ENCODE peak calls at places on chromosomes 5 and 9, in eight cellular contexts. One of them, this sample, is unnamed.

GRCh38 chr9:133687856-133688761 is 50.0 kb downstream of the SARDH start:
- DNase-seq in gastrocnemius medialis: no peak
- DNase-seq in left ventricle myocardium superior: no peak
- DNase-seq in sciatic nerve: no peak
- DNase-seq in NCI-H460: no peak
- DNase-seq in islet precursor cell: no peak
- DNase-seq in stimulated activated CD4-positive, alpha-beta T cell treated with anti-CD3 and anti-CD28 coated beads, Interleukin-2, amount 100 ng/mL, for 24 hours: no peak
- DNase-seq in KBM-7: no peak
- DNase-seq in this sample: no peak

GRCh38 chr5:159620853-159621540 is 290.7 kb upstream of the IL12B start:
- DNase-seq in gastrocnemius medialis: no peak
- DNase-seq in left ventricle myocardium superior: no peak
- DNase-seq in sciatic nerve: no peak
- DNase-seq in NCI-H460: no peak
- DNase-seq in islet precursor cell: peak
- DNase-seq in stimulated activated CD4-positive, alpha-beta T cell treated with anti-CD3 and anti-CD28 coated beads, Interleukin-2, amount 100 ng/mL, for 24 hours: no peak
- DNase-seq in KBM-7: no peak
- DNase-seq in this sample: no peak

GRCh38 chr9:128422783-128423150 is 2.1 kb downstream of the CERCAM start:
- DNase-seq in gastrocnemius medialis: no peak
- DNase-seq in left ventricle myocardium superior: no peak
- DNase-seq in sciatic nerve: no peak
- DNase-seq in NCI-H460: no peak
- DNase-seq in islet precursor cell: no peak
- DNase-seq in stimulated activated CD4-positive, alpha-beta T cell treated with anti-CD3 and anti-CD28 coated beads, Interleukin-2, amount 100 ng/mL, for 24 hours: no peak
- DNase-seq in KBM-7: no peak
- DNase-seq in this sample: no peak

GRCh38 chr5:115813719-115814118 is 2.7 kb downstream of the CDO1 start:
- DNase-seq in gastrocnemius medialis: no peak
- DNase-seq in left ventricle myocardium superior: no peak
- DNase-seq in sciatic nerve: no peak
- DNase-seq in NCI-H460: no peak
- DNase-seq in islet precursor cell: no peak
- DNase-seq in stimulated activated CD4-positive, alpha-beta T cell treated with anti-CD3 and anti-CD28 coated beads, Interleukin-2, amount 100 ng/mL, for 24 hours: no peak
- DNase-seq in KBM-7: no peak
- DNase-seq in this sample: no peak

GRCh38 chr9:126164796-126165525 is 161.7 kb upstream of the MVB12B start:
- DNase-seq in gastrocnemius medialis: no peak
- DNase-seq in left ventricle myocardium superior: no peak
- DNase-seq in sciatic nerve: no peak
- DNase-seq in NCI-H460: no peak
- DNase-seq in islet precursor cell: no peak
- DNase-seq in stimulated activated CD4-positive, alpha-beta T cell treated with anti-CD3 and anti-CD28 coated beads, Interleukin-2, amount 100 ng/mL, for 24 hours: no peak
- DNase-seq in KBM-7: no peak
- DNase-seq in this sample: no peak

GRCh38 chr5:2352101-2352861 is 399.2 kb downstream of the IRX2 start:
- DNase-seq in gastrocnemius medialis: no peak
- DNase-seq in left ventricle myocardium superior: no peak
- DNase-seq in sciatic nerve: no peak
- DNase-seq in NCI-H460: no peak
- DNase-seq in islet precursor cell: no peak
- DNase-seq in stimulated activated CD4-positive, alpha-beta T cell treated with anti-CD3 and anti-CD28 coated beads, Interleukin-2, amount 100 ng/mL, for 24 hours: no peak
- DNase-seq in KBM-7: no peak
- DNase-seq in this sample: no peak

GRCh38 chr9:109918359-109919163 is 138.6 kb downstream of the PALM2AKAP2 start:
- DNase-seq in gastrocnemius medialis: peak
- DNase-seq in left ventricle myocardium superior: no peak
- DNase-seq in sciatic nerve: no peak
- DNase-seq in NCI-H460: no peak
- DNase-seq in islet precursor cell: no peak
- DNase-seq in stimulated activated CD4-positive, alpha-beta T cell treated with anti-CD3 and anti-CD28 coated beads, Interleukin-2, amount 100 ng/mL, for 24 hours: peak
- DNase-seq in KBM-7: peak
- DNase-seq in this sample: peak

GRCh38 chr9:137286980-137287383 is 9.5 kb downstream of the TOR4A start:
- DNase-seq in gastrocnemius medialis: no peak
- DNase-seq in left ventricle myocardium superior: no peak
- DNase-seq in sciatic nerve: no peak
- DNase-seq in NCI-H460: peak
- DNase-seq in islet precursor cell: peak
- DNase-seq in stimulated activated CD4-positive, alpha-beta T cell treated with anti-CD3 and anti-CD28 coated beads, Interleukin-2, amount 100 ng/mL, for 24 hours: peak
- DNase-seq in KBM-7: peak
- DNase-seq in this sample: peak

GRCh38 chr5:100749771-100750284 is 153.3 kb downstream of the ST8SIA4 start:
- DNase-seq in gastrocnemius medialis: no peak
- DNase-seq in left ventricle myocardium superior: no peak
- DNase-seq in sciatic nerve: no peak
- DNase-seq in NCI-H460: no peak
- DNase-seq in islet precursor cell: no peak
- DNase-seq in stimulated activated CD4-positive, alpha-beta T cell treated with anti-CD3 and anti-CD28 coated beads, Interleukin-2, amount 100 ng/mL, for 24 hours: no peak
- DNase-seq in KBM-7: no peak
- DNase-seq in this sample: no peak

GRCh38 chr5:103461223-103461622 is 101.4 kb downstream of the NUDT12 start:
- DNase-seq in gastrocnemius medialis: no peak
- DNase-seq in left ventricle myocardium superior: no peak
- DNase-seq in sciatic nerve: no peak
- DNase-seq in NCI-H460: no peak
- DNase-seq in islet precursor cell: no peak
- DNase-seq in stimulated activated CD4-positive, alpha-beta T cell treated with anti-CD3 and anti-CD28 coated beads, Interleukin-2, amount 100 ng/mL, for 24 hours: no peak
- DNase-seq in KBM-7: no peak
- DNase-seq in this sample: peak

GRCh38 chr5:97635553-97635952 is 452.5 kb upstream of the RIOK2 start:
- DNase-seq in gastrocnemius medialis: no peak
- DNase-seq in left ventricle myocardium superior: no peak
- DNase-seq in sciatic nerve: no peak
- DNase-seq in NCI-H460: no peak
- DNase-seq in islet precursor cell: no peak
- DNase-seq in stimulated activated CD4-positive, alpha-beta T cell treated with anti-CD3 and anti-CD28 coated beads, Interleukin-2, amount 100 ng/mL, for 24 hours: no peak
- DNase-seq in KBM-7: no peak
- DNase-seq in this sample: no peak

GRCh38 chr9:130837002-130837511 is 2.0 kb downstream of the ABL1 start:
- DNase-seq in gastrocnemius medialis: no peak
- DNase-seq in left ventricle myocardium superior: no peak
- DNase-seq in sciatic nerve: no peak
- DNase-seq in NCI-H460: peak
- DNase-seq in islet precursor cell: no peak
- DNase-seq in stimulated activated CD4-positive, alpha-beta T cell treated with anti-CD3 and anti-CD28 coated beads, Interleukin-2, amount 100 ng/mL, for 24 hours: no peak
- DNase-seq in KBM-7: no peak
- DNase-seq in this sample: peak

GRCh38 chr9:135062254-135062653 is 25.2 kb upstream of the OLFM1 start:
- DNase-seq in gastrocnemius medialis: no peak
- DNase-seq in left ventricle myocardium superior: no peak
- DNase-seq in sciatic nerve: no peak
- DNase-seq in NCI-H460: no peak
- DNase-seq in islet precursor cell: peak
- DNase-seq in stimulated activated CD4-positive, alpha-beta T cell treated with anti-CD3 and anti-CD28 coated beads, Interleukin-2, amount 100 ng/mL, for 24 hours: no peak
- DNase-seq in KBM-7: no peak
- DNase-seq in this sample: no peak

GRCh38 chr9:133959171-133959570 is 33.0 kb downstream of the VAV2 start:
- DNase-seq in gastrocnemius medialis: no peak
- DNase-seq in left ventricle myocardium superior: peak
- DNase-seq in sciatic nerve: no peak
- DNase-seq in NCI-H460: no peak
- DNase-seq in islet precursor cell: no peak
- DNase-seq in stimulated activated CD4-positive, alpha-beta T cell treated with anti-CD3 and anti-CD28 coated beads, Interleukin-2, amount 100 ng/mL, for 24 hours: no peak
- DNase-seq in KBM-7: no peak
- DNase-seq in this sample: no peak

GRCh38 chr5:65157906-65158603 is 323.7 kb downstream of the ADAMTS6 start:
- DNase-seq in gastrocnemius medialis: no peak
- DNase-seq in left ventricle myocardium superior: no peak
- DNase-seq in sciatic nerve: no peak
- DNase-seq in NCI-H460: no peak
- DNase-seq in islet precursor cell: peak
- DNase-seq in stimulated activated CD4-positive, alpha-beta T cell treated with anti-CD3 and anti-CD28 coated beads, Interleukin-2, amount 100 ng/mL, for 24 hours: no peak
- DNase-seq in KBM-7: no peak
- DNase-seq in this sample: no peak

GRCh38 chr9:70382709-70383605 is 31.5 kb downstream of the KLF9 start:
- DNase-seq in gastrocnemius medialis: no peak
- DNase-seq in left ventricle myocardium superior: no peak
- DNase-seq in sciatic nerve: no peak
- DNase-seq in NCI-H460: no peak
- DNase-seq in islet precursor cell: no peak
- DNase-seq in stimulated activated CD4-positive, alpha-beta T cell treated with anti-CD3 and anti-CD28 coated beads, Interleukin-2, amount 100 ng/mL, for 24 hours: no peak
- DNase-seq in KBM-7: no peak
- DNase-seq in this sample: no peak

GRCh38 chr9:130986311-130986940 is 22.5 kb upstream of the LAMC3 start:
- DNase-seq in gastrocnemius medialis: no peak
- DNase-seq in left ventricle myocardium superior: no peak
- DNase-seq in sciatic nerve: no peak
- DNase-seq in NCI-H460: no peak
- DNase-seq in islet precursor cell: no peak
- DNase-seq in stimulated activated CD4-positive, alpha-beta T cell treated with anti-CD3 and anti-CD28 coated beads, Interleukin-2, amount 100 ng/mL, for 24 hours: no peak
- DNase-seq in KBM-7: no peak
- DNase-seq in this sample: no peak

GRCh38 chr9:128152781-128153116 is 3.5 kb downstream of the LCN2 start:
- DNase-seq in gastrocnemius medialis: no peak
- DNase-seq in left ventricle myocardium superior: peak
- DNase-seq in sciatic nerve: no peak
- DNase-seq in NCI-H460: no peak
- DNase-seq in islet precursor cell: no peak
- DNase-seq in stimulated activated CD4-positive, alpha-beta T cell treated with anti-CD3 and anti-CD28 coated beads, Interleukin-2, amount 100 ng/mL, for 24 hours: no peak
- DNase-seq in KBM-7: no peak
- DNase-seq in this sample: no peak

GRCh38 chr9:18438300-18438925 is 35.5 kb upstream of the ADAMTSL1 start:
- DNase-seq in gastrocnemius medialis: no peak
- DNase-seq in left ventricle myocardium superior: peak
- DNase-seq in sciatic nerve: peak
- DNase-seq in NCI-H460: no peak
- DNase-seq in islet precursor cell: peak
- DNase-seq in stimulated activated CD4-positive, alpha-beta T cell treated with anti-CD3 and anti-CD28 coated beads, Interleukin-2, amount 100 ng/mL, for 24 hours: no peak
- DNase-seq in KBM-7: no peak
- DNase-seq in this sample: peak

GRCh38 chr5:134552301-134552700 is 26.8 kb downstream of the JADE2 start:
- DNase-seq in gastrocnemius medialis: no peak
- DNase-seq in left ventricle myocardium superior: peak
- DNase-seq in sciatic nerve: no peak
- DNase-seq in NCI-H460: no peak
- DNase-seq in islet precursor cell: no peak
- DNase-seq in stimulated activated CD4-positive, alpha-beta T cell treated with anti-CD3 and anti-CD28 coated beads, Interleukin-2, amount 100 ng/mL, for 24 hours: no peak
- DNase-seq in KBM-7: no peak
- DNase-seq in this sample: peak

GRCh38 chr5:72290356-72291133 is 29.5 kb downstream of the MRPS27 start:
- DNase-seq in gastrocnemius medialis: no peak
- DNase-seq in left ventricle myocardium superior: no peak
- DNase-seq in sciatic nerve: no peak
- DNase-seq in NCI-H460: no peak
- DNase-seq in islet precursor cell: no peak
- DNase-seq in stimulated activated CD4-positive, alpha-beta T cell treated with anti-CD3 and anti-CD28 coated beads, Interleukin-2, amount 100 ng/mL, for 24 hours: no peak
- DNase-seq in KBM-7: no peak
- DNase-seq in this sample: peak

GRCh38 chr9:89536618-89537017 is 38.7 kb upstream of the SEMA4D start:
- DNase-seq in gastrocnemius medialis: no peak
- DNase-seq in left ventricle myocardium superior: no peak
- DNase-seq in sciatic nerve: no peak
- DNase-seq in NCI-H460: no peak
- DNase-seq in islet precursor cell: no peak
- DNase-seq in stimulated activated CD4-positive, alpha-beta T cell treated with anti-CD3 and anti-CD28 coated beads, Interleukin-2, amount 100 ng/mL, for 24 hours: no peak
- DNase-seq in KBM-7: no peak
- DNase-seq in this sample: no peak

GRCh38 chr9:37528652-37529072 is 42.9 kb downstream of the POLR1E start:
- DNase-seq in gastrocnemius medialis: no peak
- DNase-seq in left ventricle myocardium superior: no peak
- DNase-seq in sciatic nerve: no peak
- DNase-seq in NCI-H460: no peak
- DNase-seq in islet precursor cell: no peak
- DNase-seq in stimulated activated CD4-positive, alpha-beta T cell treated with anti-CD3 and anti-CD28 coated beads, Interleukin-2, amount 100 ng/mL, for 24 hours: peak
- DNase-seq in KBM-7: no peak
- DNase-seq in this sample: peak

GRCh38 chr9:130008577-130008976 is 34.4 kb downstream of the FNBP1 start:
- DNase-seq in gastrocnemius medialis: no peak
- DNase-seq in left ventricle myocardium superior: no peak
- DNase-seq in sciatic nerve: no peak
- DNase-seq in NCI-H460: no peak
- DNase-seq in islet precursor cell: no peak
- DNase-seq in stimulated activated CD4-positive, alpha-beta T cell treated with anti-CD3 and anti-CD28 coated beads, Interleukin-2, amount 100 ng/mL, for 24 hours: no peak
- DNase-seq in KBM-7: no peak
- DNase-seq in this sample: no peak

GRCh38 chr5:178388381-178389030 is 155.9 kb upstream of the PHYKPL start:
- DNase-seq in gastrocnemius medialis: no peak
- DNase-seq in left ventricle myocardium superior: peak
- DNase-seq in sciatic nerve: no peak
- DNase-seq in NCI-H460: no peak
- DNase-seq in islet precursor cell: peak
- DNase-seq in stimulated activated CD4-positive, alpha-beta T cell treated with anti-CD3 and anti-CD28 coated beads, Interleukin-2, amount 100 ng/mL, for 24 hours: no peak
- DNase-seq in KBM-7: no peak
- DNase-seq in this sample: peak

GRCh38 chr9:14353222-14354056 is 39.5 kb upstream of the NFIB start:
- DNase-seq in gastrocnemius medialis: peak
- DNase-seq in left ventricle myocardium superior: peak
- DNase-seq in sciatic nerve: peak
- DNase-seq in NCI-H460: peak
- DNase-seq in islet precursor cell: peak
- DNase-seq in stimulated activated CD4-positive, alpha-beta T cell treated with anti-CD3 and anti-CD28 coated beads, Interleukin-2, amount 100 ng/mL, for 24 hours: peak
- DNase-seq in KBM-7: peak
- DNase-seq in this sample: peak

GRCh38 chr9:136016882-136017812 is 56.0 kb upstream of the UBAC1 start:
- DNase-seq in gastrocnemius medialis: no peak
- DNase-seq in left ventricle myocardium superior: peak
- DNase-seq in sciatic nerve: peak
- DNase-seq in NCI-H460: no peak
- DNase-seq in islet precursor cell: peak
- DNase-seq in stimulated activated CD4-positive, alpha-beta T cell treated with anti-CD3 and anti-CD28 coated beads, Interleukin-2, amount 100 ng/mL, for 24 hours: no peak
- DNase-seq in KBM-7: no peak
- DNase-seq in this sample: no peak

GRCh38 chr5:169258372-169259000 is 42.5 kb downstream of the SLIT3 start:
- DNase-seq in gastrocnemius medialis: no peak
- DNase-seq in left ventricle myocardium superior: no peak
- DNase-seq in sciatic nerve: no peak
- DNase-seq in NCI-H460: no peak
- DNase-seq in islet precursor cell: no peak
- DNase-seq in stimulated activated CD4-positive, alpha-beta T cell treated with anti-CD3 and anti-CD28 coated beads, Interleukin-2, amount 100 ng/mL, for 24 hours: no peak
- DNase-seq in KBM-7: no peak
- DNase-seq in this sample: no peak

This sample was measured in choroid plexus epithelial cell.